ENCODE peak calls at places on chromosome 4, in four cellular contexts. U, D, A and R are unnamed samples. For H3K9me3, the result is how much of the 10 kb centered on the place peaks cover.

GRCh38 chr4:3531306-3531886 is 826 bp downstream of the LRPAP1 start:
- DNase-seq in A (no peak), U (no peak), D (no peak), R (no peak)

GRCh38 chr4:102438873-102439614 is 62.1 kb upstream of the NFKB1 start:
- DNase-seq in U (no peak), D (no peak), A (peak), R (peak)

GRCh38 chr4:140078366-140078765 is 75.6 kb downstream of the MAML3 start:
- DNase-seq in D (peak), A (peak), U (no peak), R (no peak)

GRCh38 chr4:15158410-15159091 is 156.3 kb downstream of the CPEB2 start:
- DNase-seq in A (no peak), U (no peak), D (no peak), R (no peak)

GRCh38 chr4:26713563-26714145 is 129.8 kb downstream of the TBC1D19 start:
- DNase-seq in U (no peak), A (no peak), D (no peak), R (no peak)

GRCh38 chr4:85866508-85866907 is 391.6 kb downstream of the ARHGAP24 start:
- DNase-seq in D (no peak), A (no peak), U (no peak), R (no peak)

GRCh38 chr4:100581337-100581736 is 63.5 kb upstream of the EMCN start:
- DNase-seq in U (no peak), A (no peak), D (no peak), R (no peak)

GRCh38 chr4:102168580-102168979 is 176.7 kb downstream of the SLC39A8 start:
- DNase-seq in A (no peak), U (no peak), D (no peak), R (no peak)

GRCh38 chr4:162952232-162952631 is 214.5 kb downstream of the NAF1 start:
- DNase-seq in U (no peak), A (no peak), D (no peak), R (no peak)

GRCh38 chr4:167233523-167234387 is 539 bp downstream of the SPOCK3 start:
- DNase-seq in D (no peak), U (peak), A (no peak), R (no peak)

GRCh38 chr4:74772106-74772505 is 22.2 kb downstream of the BTC start:
- DNase-seq in U (no peak), D (no peak), A (no peak), R (no peak)

GRCh38 chr4:164937576-164938270 is 39.7 kb downstream of the TRIM61 start:
- DNase-seq in D (no peak), A (no peak), U (no peak), R (peak)

GRCh38 chr4:26020083-26020668 is 106.2 kb downstream of the SMIM20 start:
- DNase-seq in U (no peak), D (peak), A (no peak), R (no peak)

DNA sequence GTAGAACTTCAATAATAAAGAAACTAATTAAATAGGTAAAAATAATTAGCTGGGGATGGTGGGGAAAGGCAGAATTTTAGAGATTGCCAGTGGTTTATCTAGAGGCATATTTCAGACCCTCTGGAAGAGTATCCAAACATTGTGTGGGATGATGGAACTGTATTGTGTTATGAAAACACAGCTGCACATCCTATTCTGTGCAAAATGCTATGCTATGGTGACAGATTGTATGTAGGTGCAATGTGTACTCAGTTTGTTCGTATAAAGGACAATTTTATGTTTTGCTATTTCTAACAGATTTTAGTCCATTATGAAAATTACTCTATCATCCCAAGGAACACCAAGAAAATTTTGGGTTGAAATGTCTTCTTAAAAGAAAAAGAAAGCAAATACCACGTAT is 1054.7 kb downstream of the PDHA2 start:
- DNase-seq in U (no peak), A (no peak), D (no peak), R (no peak)
- H3K9me3 ChIP-seq in U (under half), A (under half), D (under half), R (under half)

GRCh38 chr4:150591284-150591874 is 9.4 kb downstream of the MAB21L2 start:
- DNase-seq in D (no peak), A (no peak), U (peak), R (no peak)
- H3K27ac ChIP-seq in D (no peak), A (no peak), U (peak), R (peak)

DNA sequence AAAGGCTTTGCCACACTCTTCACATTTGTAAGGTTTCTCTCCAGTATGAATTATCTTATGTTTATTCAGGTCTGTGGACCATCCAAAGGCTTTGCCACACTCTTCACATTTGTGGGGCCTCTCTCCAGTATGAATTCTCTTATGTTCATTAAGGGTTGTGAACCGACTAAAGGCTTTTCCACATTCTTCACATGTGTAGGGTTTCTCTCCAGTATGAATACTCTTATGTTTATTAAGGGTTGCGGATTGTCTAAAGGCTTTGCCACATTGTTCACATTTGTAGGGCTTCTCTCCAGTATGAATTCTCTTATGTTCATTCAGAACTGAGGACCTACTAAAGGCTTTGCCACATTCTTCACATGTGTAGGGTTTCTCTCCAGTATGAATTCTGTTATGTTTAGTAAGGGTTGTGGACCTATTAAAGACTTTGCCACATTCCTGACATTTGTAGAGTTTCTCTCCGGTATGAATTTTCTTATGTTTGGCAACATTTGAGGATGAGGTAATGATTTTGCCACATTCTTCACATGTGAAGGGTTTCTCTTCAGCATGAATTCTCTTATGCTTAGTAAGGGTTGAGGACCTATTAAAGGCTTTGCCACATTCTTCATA is 33.7 kb downstream of the ZNF732 start:
- DNase-seq in D (no peak), U (no peak), A (no peak), R (no peak)
- H3K9me3 ChIP-seq in D (half or more), U (half or more), A (half or more), R (under half)

GRCh38 chr4:38902221-38902620 is 34.6 kb downstream of the FAM114A1 start:
- DNase-seq in U (no peak), A (no peak), D (no peak), R (no peak)

GRCh38 chr4:38894340-38894982 is 26.9 kb downstream of the FAM114A1 start:
- DNase-seq in D (no peak), U (no peak), A (no peak), R (no peak)

GRCh38 chr4:38902695-38903094 is 35.1 kb downstream of the FAM114A1 start:
- DNase-seq in A (no peak), U (peak), D (no peak), R (no peak)

GRCh38 chr4:38896940-38897339 is 29.3 kb downstream of the FAM114A1 start:
- DNase-seq in U (no peak), A (no peak), D (no peak), R (no peak)

GRCh38 chr4:38898245-38898644 is 30.6 kb downstream of the FAM114A1 start:
- DNase-seq in D (no peak), U (no peak), A (no peak), R (no peak)
- H3K27ac ChIP-seq in D (no peak), U (no peak), A (no peak), R (no peak)

GRCh38 chr4:169446824-169447223 is 165.6 kb downstream of the NEK1 start:
- DNase-seq in U (no peak), D (no peak), A (no peak), R (no peak)
- H3K9me3 ChIP-seq in U (under half), D (under half), A (under half), R (under half)

GRCh38 chr4:184399505-184399893 is 74.9 kb downstream of the IRF2 start:
- DNase-seq in U (no peak), A (no peak), D (no peak), R (no peak)
- H3K27ac ChIP-seq in U (no peak), A (no peak), D (peak), R (no peak)

GRCh38 chr4:46836584-46836983 is 72.5 kb downstream of the COX7B2 start:
- DNase-seq in D (no peak), A (no peak), U (no peak), R (no peak)
- H3K9me3 ChIP-seq in D (under half), A (under half), U (under half), R (under half)